ENCODE peak calls at places on chromosomes 3 and 15, in six cellular contexts. One of them, this sample, is unnamed.
A peak's percentile ranks its signal among the peaks of the same experiment; 100 is the strongest.

GRCh38 chr15:100454148-100454547 is 74.6 kb downstream of the CERS3 start:
- DNase-seq in Ammon's horn: no peak
- DNase-seq in activated CD4-positive, CD25-positive, alpha-beta regulatory T cell treated with anti-CD3 and anti-CD28 coated beads, Interleukin-2, amount 50 U/mL, for 72 hours: no peak
- DNase-seq in T-cell: no peak
- DNase-seq in brain pericyte: no peak
- DNase-seq in HuH-7.5: no peak
- DNase-seq in this sample: no peak

GRCh38 chr3:172629470-172629869 is 81.4 kb downstream of the NCEH1 start:
- DNase-seq in Ammon's horn: peak; percentile 23
- DNase-seq in activated CD4-positive, CD25-positive, alpha-beta regulatory T cell treated with anti-CD3 and anti-CD28 coated beads, Interleukin-2, amount 50 U/mL, for 72 hours: no peak
- DNase-seq in T-cell: no peak
- DNase-seq in brain pericyte: no peak
- DNase-seq in HuH-7.5: no peak
- DNase-seq in this sample: no peak

GRCh38 chr3:50445919-50446318 is 57.5 kb downstream of the CACNA2D2 start:
- DNase-seq in Ammon's horn: no peak
- DNase-seq in activated CD4-positive, CD25-positive, alpha-beta regulatory T cell treated with anti-CD3 and anti-CD28 coated beads, Interleukin-2, amount 50 U/mL, for 72 hours: no peak
- DNase-seq in T-cell: no peak
- DNase-seq in brain pericyte: no peak
- DNase-seq in HuH-7.5: peak; percentile 95
- DNase-seq in this sample: no peak

GRCh38 chr15:41568350-41569017 is 9.5 kb downstream of the TYRO3 start:
- DNase-seq in Ammon's horn: peak; percentile 81
- DNase-seq in activated CD4-positive, CD25-positive, alpha-beta regulatory T cell treated with anti-CD3 and anti-CD28 coated beads, Interleukin-2, amount 50 U/mL, for 72 hours: no peak
- DNase-seq in T-cell: no peak
- DNase-seq in brain pericyte: no peak
- DNase-seq in HuH-7.5: peak; percentile 69
- DNase-seq in this sample: no peak

GRCh38 chr3:85102774-85103173 is 144.0 kb downstream of the CADM2 start:
- DNase-seq in Ammon's horn: no peak
- DNase-seq in activated CD4-positive, CD25-positive, alpha-beta regulatory T cell treated with anti-CD3 and anti-CD28 coated beads, Interleukin-2, amount 50 U/mL, for 72 hours: no peak
- DNase-seq in T-cell: no peak
- DNase-seq in brain pericyte: no peak
- DNase-seq in HuH-7.5: no peak
- DNase-seq in this sample: no peak

GRCh38 chr3:44893097-44893496 is 18.7 kb downstream of the TGM4 start:
- DNase-seq in Ammon's horn: no peak
- DNase-seq in activated CD4-positive, CD25-positive, alpha-beta regulatory T cell treated with anti-CD3 and anti-CD28 coated beads, Interleukin-2, amount 50 U/mL, for 72 hours: no peak
- DNase-seq in T-cell: no peak
- DNase-seq in brain pericyte: no peak
- DNase-seq in HuH-7.5: no peak
- DNase-seq in this sample: no peak

GRCh38 chr3:13308406-13308805 is 111.7 kb downstream of the NUP210 start:
- DNase-seq in Ammon's horn: peak; percentile 82
- DNase-seq in activated CD4-positive, CD25-positive, alpha-beta regulatory T cell treated with anti-CD3 and anti-CD28 coated beads, Interleukin-2, amount 50 U/mL, for 72 hours: no peak
- DNase-seq in T-cell: peak; percentile 25
- DNase-seq in brain pericyte: no peak
- DNase-seq in HuH-7.5: peak; percentile 88
- DNase-seq in this sample: peak; percentile 27

GRCh38 chr15:95604634-95605036 is 725.9 kb upstream of the NR2F2 start:
- DNase-seq in Ammon's horn: no peak
- DNase-seq in activated CD4-positive, CD25-positive, alpha-beta regulatory T cell treated with anti-CD3 and anti-CD28 coated beads, Interleukin-2, amount 50 U/mL, for 72 hours: no peak
- DNase-seq in T-cell: no peak
- DNase-seq in brain pericyte: peak; percentile 22
- DNase-seq in HuH-7.5: no peak
- DNase-seq in this sample: no peak

GRCh38 chr15:68599560-68600071 is 20.8 kb downstream of the CORO2B start:
- DNase-seq in Ammon's horn: peak; percentile 78
- DNase-seq in activated CD4-positive, CD25-positive, alpha-beta regulatory T cell treated with anti-CD3 and anti-CD28 coated beads, Interleukin-2, amount 50 U/mL, for 72 hours: no peak
- DNase-seq in T-cell: no peak
- DNase-seq in brain pericyte: peak; percentile 48
- DNase-seq in HuH-7.5: no peak
- DNase-seq in this sample: no peak

GRCh38 chr3:139308156-139309017 is 35.4 kb upstream of the MRPS22 start:
- DNase-seq in Ammon's horn: no peak
- DNase-seq in activated CD4-positive, CD25-positive, alpha-beta regulatory T cell treated with anti-CD3 and anti-CD28 coated beads, Interleukin-2, amount 50 U/mL, for 72 hours: no peak
- DNase-seq in T-cell: no peak
- DNase-seq in brain pericyte: no peak
- DNase-seq in HuH-7.5: no peak
- DNase-seq in this sample: no peak

GRCh38 chr3:144529562-144529961 is 557.9 kb downstream of the DIPK2A start:
- DNase-seq in Ammon's horn: no peak
- DNase-seq in activated CD4-positive, CD25-positive, alpha-beta regulatory T cell treated with anti-CD3 and anti-CD28 coated beads, Interleukin-2, amount 50 U/mL, for 72 hours: no peak
- DNase-seq in T-cell: no peak
- DNase-seq in brain pericyte: no peak
- DNase-seq in HuH-7.5: no peak
- DNase-seq in this sample: no peak

GRCh38 chr3:36992806-36993325 is at the start of gene EPM2AIP1:
- DNase-seq in Ammon's horn: no peak
- DNase-seq in activated CD4-positive, CD25-positive, alpha-beta regulatory T cell treated with anti-CD3 and anti-CD28 coated beads, Interleukin-2, amount 50 U/mL, for 72 hours: no peak
- DNase-seq in T-cell: peak; percentile 98
- DNase-seq in brain pericyte: no peak
- DNase-seq in HuH-7.5: peak; percentile 96
- DNase-seq in this sample: no peak

GRCh38 chr3:197463279-197463678 is 92.5 kb downstream of the BDH1 start:
- DNase-seq in Ammon's horn: no peak
- DNase-seq in activated CD4-positive, CD25-positive, alpha-beta regulatory T cell treated with anti-CD3 and anti-CD28 coated beads, Interleukin-2, amount 50 U/mL, for 72 hours: no peak
- DNase-seq in T-cell: no peak
- DNase-seq in brain pericyte: no peak
- DNase-seq in HuH-7.5: no peak
- DNase-seq in this sample: no peak

GRCh38 chr3:157436583-157437300 is at the start of gene PTX3:
- DNase-seq in Ammon's horn: peak; percentile 14
- DNase-seq in activated CD4-positive, CD25-positive, alpha-beta regulatory T cell treated with anti-CD3 and anti-CD28 coated beads, Interleukin-2, amount 50 U/mL, for 72 hours: no peak
- DNase-seq in T-cell: peak; percentile 20
- DNase-seq in brain pericyte: peak; percentile 42
- DNase-seq in HuH-7.5: peak; percentile 12
- DNase-seq in this sample: no peak

GRCh38 chr3:185420762-185421161 is 57.8 kb downstream of the MAP3K13 start:
- DNase-seq in Ammon's horn: peak; percentile 44
- DNase-seq in activated CD4-positive, CD25-positive, alpha-beta regulatory T cell treated with anti-CD3 and anti-CD28 coated beads, Interleukin-2, amount 50 U/mL, for 72 hours: no peak
- DNase-seq in T-cell: no peak
- DNase-seq in brain pericyte: no peak
- DNase-seq in HuH-7.5: no peak
- DNase-seq in this sample: no peak

GRCh38 chr15:52383100-52383588 is 87.5 kb upstream of the MYO5C start:
- DNase-seq in Ammon's horn: no peak
- DNase-seq in activated CD4-positive, CD25-positive, alpha-beta regulatory T cell treated with anti-CD3 and anti-CD28 coated beads, Interleukin-2, amount 50 U/mL, for 72 hours: no peak
- DNase-seq in T-cell: no peak
- DNase-seq in brain pericyte: no peak
- DNase-seq in HuH-7.5: no peak
- DNase-seq in this sample: no peak

GRCh38 chr3:73045391-73045790 is 16.1 kb upstream of the EBLN2 start:
- DNase-seq in Ammon's horn: no peak
- DNase-seq in activated CD4-positive, CD25-positive, alpha-beta regulatory T cell treated with anti-CD3 and anti-CD28 coated beads, Interleukin-2, amount 50 U/mL, for 72 hours: no peak
- DNase-seq in T-cell: no peak
- DNase-seq in brain pericyte: no peak
- DNase-seq in HuH-7.5: no peak
- DNase-seq in this sample: no peak

GRCh38 chr3:122030381-122031122 is 8.5 kb upstream of the ILDR1 start:
- DNase-seq in Ammon's horn: no peak
- DNase-seq in activated CD4-positive, CD25-positive, alpha-beta regulatory T cell treated with anti-CD3 and anti-CD28 coated beads, Interleukin-2, amount 50 U/mL, for 72 hours: no peak
- DNase-seq in T-cell: no peak
- DNase-seq in brain pericyte: no peak
- DNase-seq in HuH-7.5: no peak
- DNase-seq in this sample: peak; percentile 51

GRCh38 chr3:40719660-40720287 is 195.0 kb downstream of the ZNF621 start:
- DNase-seq in Ammon's horn: no peak
- DNase-seq in activated CD4-positive, CD25-positive, alpha-beta regulatory T cell treated with anti-CD3 and anti-CD28 coated beads, Interleukin-2, amount 50 U/mL, for 72 hours: no peak
- DNase-seq in T-cell: no peak
- DNase-seq in brain pericyte: no peak
- DNase-seq in HuH-7.5: peak; percentile 18
- DNase-seq in this sample: no peak